ENCODE peak calls at places on chromosomes 3 and 15, in nine cellular contexts. O, U, S, Z, E, F, K, Q and T are unnamed samples.

GRCh38 chr3:72821170-72821781 is 27.0 kb downstream of the SHQ1 start:
- DNase-seq in U (no peak), Z (peak), Q (no peak), S (no peak), O (no peak), K (no peak), E (peak), F (no peak), T (peak)

GRCh38 chr3:53324011-53324544 is 23.3 kb downstream of the DCP1A start:
- DNase-seq in S (no peak), O (no peak), K (no peak), Q (no peak), F (no peak), Z (no peak), E (no peak), U (no peak), T (no peak)

GRCh38 chr3:149959443-149959842 is 11.3 kb downstream of the PFN2 start:
- DNase-seq in Z (no peak), O (peak), E (no peak), Q (peak), U (no peak), F (no peak), S (no peak), K (no peak), T (no peak)

GRCh38 chr15:49135893-49136292 is 19.5 kb downstream of the COPS2 start:
- DNase-seq in Z (peak), O (peak), S (no peak), U (no peak), F (no peak), Q (peak), K (no peak), E (no peak), T (no peak)

GRCh38 chr15:101637549-101638318 is 14.4 kb downstream of the TM2D3 start:
- DNase-seq in S (peak), Q (peak), Z (no peak), K (no peak), F (no peak), E (no peak), U (no peak), O (no peak), T (no peak)

GRCh38 chr15:66454143-66454542 is 43.4 kb downstream of the SNAPC5 start:
- DNase-seq in S (no peak), Q (peak), O (peak), K (no peak), Z (no peak), U (no peak), F (no peak), E (no peak), T (no peak)

GRCh38 chr15:35289029-35289617 is 204.0 kb upstream of the NANOGP8 start:
- DNase-seq in F (no peak), K (peak), S (no peak), Q (peak), U (peak), E (no peak), Z (peak), O (peak), T (peak)

GRCh38 chr3:55903680-55904079 is 416.6 kb upstream of the WNT5A start:
- DNase-seq in Q (no peak), O (no peak), K (no peak), E (no peak), S (no peak), U (no peak), F (no peak), Z (no peak), T (no peak)